ENCODE peak calls at places on chromosomes 7 and 10, in six cellular contexts. P is activated B cell treated with CpG ODN at 0.5 μM for 24 hours, B is esophagus squamous epithelium, V is hepatocyte, H is ascending aorta, D is WERI-Rb-1. T is an unnamed sample.

GRCh38 chr10:51765284-51765971 is 66.0 kb upstream of the CSTF2T start:
- DNase-seq in P (no peak), B (no peak), V (no peak), H (no peak), D (no peak), T (no peak)

GRCh38 chr7:50207682-50208255 is 96.7 kb upstream of the IKZF1 start:
- DNase-seq in P (no peak), B (no peak), V (no peak), H (no peak), D (no peak), T (no peak)

GRCh38 chr7:17625038-17625437 is 315.3 kb downstream of the SNX13 start:
- DNase-seq in P (no peak), B (no peak), V (no peak), H (no peak), D (no peak), T (no peak)

GRCh38 chr10:132223156-132223590 is 36.4 kb downstream of the DPYSL4 start:
- DNase-seq in P (peak), B (no peak), V (peak), H (peak), D (peak), T (peak)

GRCh38 chr7:44489955-44490350 is 505 bp downstream of the NUDCD3 start:
- DNase-seq in P (no peak), B (no peak), V (peak), H (no peak), D (no peak), T (no peak)

GRCh38 chr7:159140170-159140910 is 4.3 kb downstream of the VIPR2 start:
- DNase-seq in P (no peak), B (no peak), V (no peak), H (no peak), D (no peak), T (no peak)

GRCh38 chr7:88184848-88185304 is 35.0 kb downstream of the SRI start:
- DNase-seq in P (no peak), B (no peak), V (no peak), H (no peak), D (no peak), T (no peak)

GRCh38 chr7:46518713-46519112 is 597.6 kb upstream of the IGFBP3 start:
- DNase-seq in P (no peak), B (no peak), V (no peak), H (no peak), D (no peak), T (no peak)

GRCh38 chr7:101519324-101520017 is 109.6 kb downstream of the MYL10 start:
- DNase-seq in P (no peak), B (no peak), V (peak), H (no peak), D (no peak), T (no peak)

GRCh38 chr7:132578826-132579225 is 2.6 kb upstream of the PLXNA4 start:
- DNase-seq in P (no peak), B (no peak), V (no peak), H (no peak), D (no peak), T (no peak)

GRCh38 chr7:132575987-132576722 is at the start of gene PLXNA4:
- DNase-seq in P (no peak), B (no peak), V (peak), H (no peak), D (no peak), T (no peak)

GRCh38 chr7:132576723-132577089 is 436 bp upstream of the PLXNA4 start:
- DNase-seq in P (no peak), B (no peak), V (peak), H (no peak), D (no peak), T (no peak)

GRCh38 chr7:132578050-132578370 is 1.7 kb upstream of the PLXNA4 start:
- DNase-seq in P (no peak), B (no peak), V (no peak), H (no peak), D (no peak), T (no peak)

GRCh38 chr7:132577206-132578049 is 1.2 kb upstream of the PLXNA4 start:
- DNase-seq in P (no peak), B (no peak), V (peak), H (no peak), D (peak), T (peak)
- TF ChIP-seq CTCF in P (no peak), B (no peak), V (peak), H (no peak), D (peak), T (peak)

GRCh38 chr10:9299966-9300365 is 1245.5 kb downstream of the GATA3 start:
- DNase-seq in P (no peak), B (no peak), V (no peak), H (no peak), D (no peak), T (no peak)

GRCh38 chr10:9301554-9301953 is 1247.1 kb downstream of the GATA3 start:
- DNase-seq in P (no peak), B (no peak), V (no peak), H (no peak), D (no peak), T (no peak)

GRCh38 chr10:9302142-9302746 is 1247.8 kb downstream of the GATA3 start:
- DNase-seq in P (no peak), B (no peak), V (peak), H (no peak), D (no peak), T (no peak)

GRCh38 chr10:9301148-9301547 is 1246.7 kb downstream of the GATA3 start:
- DNase-seq in P (no peak), B (no peak), V (no peak), H (no peak), D (no peak), T (no peak)

DNA sequence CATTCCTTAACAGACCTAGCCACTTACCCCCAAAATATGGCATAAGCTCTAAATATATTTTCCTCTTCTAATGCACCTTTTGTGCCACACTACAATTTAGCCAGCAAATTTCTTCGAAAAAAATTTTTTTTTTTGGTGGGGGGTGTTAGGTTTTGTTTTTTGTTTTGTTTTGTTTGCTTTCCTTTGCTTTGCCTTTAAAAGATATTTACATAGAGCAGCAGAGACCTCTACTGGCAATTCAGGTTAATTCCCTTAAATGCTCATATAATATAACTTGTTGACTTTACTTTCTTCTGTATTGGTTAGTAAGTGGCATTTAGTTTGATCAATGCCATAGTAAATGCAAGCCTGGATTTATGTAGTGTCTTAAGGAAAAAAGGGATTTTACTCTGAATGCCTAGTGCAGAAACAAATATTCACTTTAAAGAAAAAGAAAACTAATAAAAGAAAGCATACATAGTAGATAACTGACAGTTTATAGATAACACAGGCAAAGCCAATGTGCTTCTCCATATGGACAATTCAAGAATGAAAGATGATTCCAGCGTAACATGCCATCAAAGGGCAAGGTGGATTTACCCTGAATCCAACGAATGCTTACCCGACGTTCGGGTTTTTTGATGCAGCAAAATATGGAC is 1250.6 kb downstream of the GATA3 start:
- DNase-seq in P (no peak), B (no peak), V (peak), H (no peak), D (no peak), T (no peak)
- TF ChIP-seq CTCF in P (no peak), B (peak), V (peak), H (no peak), D (no peak), T (peak)

GRCh38 chr7:80681272-80681885 is 42.9 kb downstream of the CD36 start:
- DNase-seq in P (no peak), B (no peak), V (peak), H (no peak), D (no peak), T (no peak)
- TF ChIP-seq CTCF in P (no peak), B (peak), V (peak), H (no peak), D (peak), T (peak)

DNA sequence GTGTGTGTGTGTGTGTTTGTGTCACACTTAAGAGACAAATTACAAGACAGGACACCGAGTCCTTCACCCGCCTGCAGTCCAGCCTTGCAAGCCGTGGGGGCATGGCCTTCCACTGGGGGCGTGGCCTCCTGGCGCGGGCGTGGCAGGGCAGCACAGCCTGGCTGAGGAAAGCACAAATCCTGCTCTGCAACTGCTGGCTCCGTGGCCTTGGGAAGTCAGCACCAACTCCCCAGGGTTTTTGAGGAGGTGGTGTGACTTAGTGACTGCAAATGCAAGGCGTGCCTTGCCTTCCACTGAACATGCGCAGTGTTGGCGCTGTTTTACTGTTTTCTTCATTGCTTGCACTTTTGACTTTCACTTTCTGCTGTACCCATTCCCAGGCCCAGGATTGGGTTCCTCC is 12.9 kb upstream of the BMS1 start:
- DNase-seq in P (no peak), B (no peak), V (no peak), H (no peak), D (peak), T (no peak)
- TF ChIP-seq CTCF in P (no peak), B (no peak), V (no peak), H (no peak), D (no peak), T (no peak)